ENCODE peak calls at places on chromosomes 12 and 14, in six cellular contexts. Y, A, H, M, J and W are unnamed samples.

GRCh38 chr12:27331299-27331926 is 1.2 kb upstream of the BMAL2 start:
- DNase-seq in Y (no peak), A (peak), H (peak), M (no peak), J (no peak), W (no peak)

GRCh38 chr12:53756300-53757094 is 4.7 kb upstream of the CISTR start:
- DNase-seq in Y (no peak), A (no peak), H (no peak), M (no peak), J (no peak), W (no peak)

GRCh38 chr12:27865421-27865820 is 85.4 kb upstream of the MANSC4 start:
- DNase-seq in Y (no peak), A (no peak), H (peak), M (no peak), J (no peak), W (no peak)

GRCh38 chr14:56414231-56414630 is 165.4 kb upstream of the TMEM260 start:
- DNase-seq in Y (no peak), A (no peak), H (no peak), M (peak), J (no peak), W (no peak)

GRCh38 chr12:47874316-47874715 is 30.5 kb downstream of the VDR start:
- DNase-seq in Y (no peak), A (no peak), H (no peak), M (no peak), J (no peak), W (no peak)

GRCh38 chr12:120820885-120821510 is 83.2 kb downstream of the SPPL3 start:
- DNase-seq in Y (peak), A (no peak), H (no peak), M (no peak), J (no peak), W (no peak)

GRCh38 chr14:93741556-93742210 is 46.6 kb downstream of the PRIMA1 start:
- DNase-seq in Y (no peak), A (no peak), H (no peak), M (no peak), J (no peak), W (no peak)

GRCh38 chr12:99596762-99597161 is 50.8 kb upstream of the GARIN6 start:
- DNase-seq in Y (no peak), A (no peak), H (no peak), M (no peak), J (no peak), W (no peak)

GRCh38 chr14:75147423-75148071 is 20.7 kb upstream of the NEK9 start:
- DNase-seq in Y (no peak), A (peak), H (peak), M (peak), J (peak), W (peak)

GRCh38 chr14:66104486-66104885 is 381.7 kb upstream of the CCDC196 start:
- DNase-seq in Y (no peak), A (no peak), H (no peak), M (no peak), J (no peak), W (no peak)